ENCODE peak calls at places on chromosome 19, in five cellular contexts. F is breast epithelium, L is left ventricle myocardium inferior, J is fibroblast of lung, D is heart right ventricle. N is an unnamed sample.

GRCh38 chr19:50497030-50497420 is 14.0 kb downstream of the JOSD2 start:
- DNase-seq in D (no peak), J (no peak), F (no peak), L (peak), N (no peak)

GRCh38 chr19:4494691-4495064 is 22.6 kb downstream of the HDGFL2 start:
- DNase-seq in D (no peak), L (no peak), J (no peak), F (no peak), N (no peak)

GRCh38 chr19:2487090-2487489 is 11.2 kb downstream of the GADD45B start:
- DNase-seq in F (no peak), L (no peak), D (no peak), J (no peak), N (no peak)

GRCh38 chr19:47183579-47183978 is 47.4 kb downstream of the BBC3 start:
- DNase-seq in D (no peak), F (no peak), L (no peak), J (no peak), N (no peak)

GRCh38 chr19:2977686-2978466 is 512 bp downstream of the TLE6 start:
- DNase-seq in D (no peak), F (no peak), L (no peak), J (no peak), N (no peak)

GRCh38 chr19:21098291-21098690 is 16.3 kb downstream of the ZNF714 start:
- DNase-seq in D (no peak), F (no peak), L (no peak), J (no peak), N (no peak)

GRCh38 chr19:18596752-18597157 is 8.2 kb downstream of the REX1BD start:
- DNase-seq in J (peak), F (no peak), L (peak), D (peak), N (no peak)

GRCh38 chr19:49639401-49640112 is 386 bp downstream of the RRAS start:
- DNase-seq in L (no peak), J (no peak), F (peak), D (no peak), N (no peak)

GRCh38 chr19:53868892-53869804 is 1.5 kb downstream of the MYADM start:
- DNase-seq in L (peak), F (peak), D (peak), J (peak), N (peak)

GRCh38 chr19:42569193-42569592 is 25.5 kb downstream of the CEACAM8 start:
- DNase-seq in J (no peak), D (no peak), L (no peak), F (no peak), N (no peak)

GRCh38 chr19:23183251-23183650 is 66.4 kb downstream of the ZNF730 start:
- DNase-seq in D (no peak), F (no peak), L (no peak), J (no peak), N (no peak)

GRCh38 chr19:6811906-6812305 is 39.4 kb downstream of the VAV1 start:
- DNase-seq in J (peak), D (no peak), L (no peak), F (no peak), N (peak)

GRCh38 chr19:10553943-10554381 is 10.3 kb downstream of the ATG4D start:
- DNase-seq in L (no peak), D (no peak), F (peak), J (no peak), N (no peak)

GRCh38 chr19:23698711-23699520 is 11.9 kb upstream of the ZNF675 start:
- DNase-seq in D (no peak), F (peak), J (no peak), L (no peak), N (no peak)

GRCh38 chr19:4089400-4089908 is 22.8 kb upstream of the ZBTB7A start:
- DNase-seq in F (no peak), J (no peak), L (no peak), D (no peak), N (no peak)

GRCh38 chr19:43738780-43739211 is 16.0 kb downstream of the SMG9 start:
- DNase-seq in D (no peak), F (no peak), J (no peak), L (no peak), N (no peak)

GRCh38 chr19:24069907-24070657 is 16.9 kb upstream of the ZNF254 start:
- DNase-seq in J (no peak), L (no peak), D (no peak), F (no peak), N (no peak)

GRCh38 chr19:56137405-56137804 is 3.7 kb upstream of the ZNF444 start:
- DNase-seq in L (no peak), F (peak), D (no peak), J (no peak), N (no peak)

GRCh38 chr19:9289231-9289884 is 20.3 kb downstream of the ZNF699 start:
- DNase-seq in F (no peak), L (no peak), D (no peak), J (no peak), N (no peak)

GRCh38 chr19:40633207-40633606 is 32.0 kb downstream of the LTBP4 start:
- DNase-seq in D (no peak), F (no peak), L (no peak), J (peak), N (no peak)

GRCh38 chr19:7975037-7975436 is 30.4 kb downstream of the ELAVL1 start:
- DNase-seq in F (no peak), D (peak), L (peak), J (no peak), N (no peak)

GRCh38 chr19:18218159-18218558 is 8.1 kb downstream of the PDE4C start:
- DNase-seq in J (no peak), F (no peak), L (no peak), D (no peak), N (no peak)

GRCh38 chr19:3607398-3608078 is 863 bp upstream of the TBXA2R start:
- DNase-seq in J (no peak), L (peak), D (peak), F (no peak), N (no peak)

GRCh38 chr19:43425567-43426392 is 11.1 kb downstream of the TEX101 start:
- DNase-seq in J (peak), L (no peak), D (no peak), F (no peak), N (peak)

GRCh38 chr19:49592486-49593232 is 1.7 kb downstream of the PRR12 start:
- DNase-seq in D (no peak), L (no peak), F (no peak), J (no peak), N (no peak)

GRCh38 chr19:38841787-38842438 is 7.9 kb downstream of the HNRNPL start:
- DNase-seq in J (no peak), F (no peak), L (no peak), D (no peak), N (no peak)
- H3K4me3 ChIP-seq in J (no peak), F (no peak), L (no peak), D (no peak), N (no peak)

DNA sequence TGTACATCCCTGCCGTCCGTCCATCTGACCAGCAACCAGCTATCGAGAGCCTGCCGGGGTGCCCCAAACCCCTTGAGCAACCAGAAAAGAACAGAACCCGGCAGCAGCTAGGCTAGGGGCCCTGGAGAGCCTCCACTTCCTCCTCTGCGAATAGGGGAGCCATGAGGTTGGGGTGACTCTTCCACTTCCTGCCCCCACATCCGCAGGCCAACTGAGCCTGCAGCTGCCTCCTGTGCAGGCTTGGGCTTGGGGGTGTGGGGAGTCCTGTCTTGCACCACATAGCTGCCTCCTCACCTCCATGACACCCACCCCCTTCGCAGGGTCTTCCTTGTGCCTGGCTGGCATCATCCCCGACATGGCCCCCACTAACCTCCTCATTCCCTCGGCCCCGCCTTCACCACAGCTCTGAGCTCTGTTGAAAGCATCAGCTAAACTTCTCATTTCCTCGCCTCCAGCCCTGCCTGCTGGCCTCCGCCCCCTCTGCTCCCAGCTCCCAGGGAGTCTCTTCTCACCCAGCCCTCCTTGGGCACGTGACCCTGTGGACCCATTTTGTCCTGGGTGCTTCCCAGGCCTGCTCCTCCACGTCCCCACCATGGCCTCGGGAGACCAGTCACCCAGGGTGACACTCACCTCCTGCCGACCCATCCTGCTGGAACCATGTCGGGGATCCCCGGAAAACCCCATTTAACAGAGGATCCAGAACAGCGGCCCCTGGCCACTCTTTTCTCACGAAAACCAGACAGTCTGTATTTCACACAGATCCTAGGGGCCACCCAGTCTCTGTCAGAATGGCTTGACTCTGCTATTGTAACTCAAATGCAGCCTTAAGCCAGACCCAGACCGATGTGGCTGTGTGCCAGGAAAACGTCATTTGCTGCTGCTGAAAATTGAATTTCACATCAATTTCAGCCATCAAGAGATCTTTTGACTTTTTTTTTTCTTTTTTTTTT is 50.4 kb downstream of the MYO9B start:
- DNase-seq in L (peak), J (peak), D (peak), F (peak), N (no peak)
- TF ChIP-seq CTCF in L (no peak), J (no peak), D (no peak), F (no peak), N (no peak)

DNA sequence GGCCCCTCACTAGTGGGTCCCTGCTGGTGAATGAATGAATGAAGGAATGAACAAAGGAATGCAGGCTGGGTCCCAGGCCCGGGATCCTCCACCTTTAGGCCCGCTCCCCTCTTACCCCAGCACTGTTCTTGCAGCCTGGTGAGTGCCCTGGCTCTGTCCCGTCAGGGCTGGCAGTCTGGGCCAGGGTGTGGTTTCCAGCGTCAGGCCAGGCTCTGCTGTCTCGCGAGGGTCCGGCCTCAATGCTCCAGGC is 317 bp downstream of the LYL1 start:
- DNase-seq in L (no peak), D (no peak), J (no peak), F (no peak), N (no peak)
- H3K4me3 ChIP-seq in L (peak), D (peak), J (peak), F (peak), N (no peak)

DNA sequence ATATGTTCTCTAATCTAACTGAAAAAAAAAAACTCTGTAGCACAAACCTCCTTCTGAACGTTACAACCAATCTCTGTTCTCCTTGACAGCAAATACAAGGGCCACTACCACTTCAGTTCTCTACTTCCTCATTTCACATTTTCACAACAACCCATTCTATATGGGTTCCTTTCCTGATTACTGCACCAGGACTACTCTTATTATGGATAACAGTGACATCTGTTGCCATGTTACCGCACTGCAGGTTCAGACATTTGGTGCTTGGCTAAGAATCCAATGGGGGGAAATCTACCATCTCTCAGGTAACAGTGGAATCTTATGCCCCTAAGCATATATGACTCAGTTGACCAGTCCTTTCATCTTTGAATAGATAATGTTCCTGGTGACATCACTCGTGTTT is 11.6 kb upstream of the FPR3 start:
- DNase-seq in D (no peak), L (no peak), F (no peak), J (no peak), N (no peak)
- TF ChIP-seq CTCF in D (peak), L (peak), F (no peak), J (no peak), N (peak)

DNA sequence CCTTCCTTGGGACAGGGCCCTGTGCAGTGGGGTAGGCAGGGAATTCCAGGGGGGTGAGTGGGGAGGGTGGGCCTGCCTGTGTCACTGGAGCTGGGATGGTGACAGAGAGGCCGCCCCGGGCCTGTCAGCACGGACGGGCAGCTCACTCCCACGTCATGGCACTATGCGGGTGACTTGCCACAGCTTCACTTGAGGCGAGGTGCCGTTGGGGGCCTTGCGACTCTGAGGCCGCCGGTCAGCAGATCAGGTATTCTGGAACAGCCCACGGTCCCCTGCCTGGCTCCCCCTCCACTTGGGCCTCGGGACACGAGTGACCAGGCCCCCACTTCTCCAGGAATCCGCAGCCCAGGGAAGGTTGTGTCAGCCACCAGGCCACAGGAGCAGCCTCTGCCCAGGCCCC is 2.9 kb upstream of the MIDN start:
- DNase-seq in J (no peak), L (no peak), D (no peak), F (no peak), N (no peak)
- H3K4me3 ChIP-seq in J (no peak), L (peak), D (no peak), F (no peak), N (no peak)

DNA sequence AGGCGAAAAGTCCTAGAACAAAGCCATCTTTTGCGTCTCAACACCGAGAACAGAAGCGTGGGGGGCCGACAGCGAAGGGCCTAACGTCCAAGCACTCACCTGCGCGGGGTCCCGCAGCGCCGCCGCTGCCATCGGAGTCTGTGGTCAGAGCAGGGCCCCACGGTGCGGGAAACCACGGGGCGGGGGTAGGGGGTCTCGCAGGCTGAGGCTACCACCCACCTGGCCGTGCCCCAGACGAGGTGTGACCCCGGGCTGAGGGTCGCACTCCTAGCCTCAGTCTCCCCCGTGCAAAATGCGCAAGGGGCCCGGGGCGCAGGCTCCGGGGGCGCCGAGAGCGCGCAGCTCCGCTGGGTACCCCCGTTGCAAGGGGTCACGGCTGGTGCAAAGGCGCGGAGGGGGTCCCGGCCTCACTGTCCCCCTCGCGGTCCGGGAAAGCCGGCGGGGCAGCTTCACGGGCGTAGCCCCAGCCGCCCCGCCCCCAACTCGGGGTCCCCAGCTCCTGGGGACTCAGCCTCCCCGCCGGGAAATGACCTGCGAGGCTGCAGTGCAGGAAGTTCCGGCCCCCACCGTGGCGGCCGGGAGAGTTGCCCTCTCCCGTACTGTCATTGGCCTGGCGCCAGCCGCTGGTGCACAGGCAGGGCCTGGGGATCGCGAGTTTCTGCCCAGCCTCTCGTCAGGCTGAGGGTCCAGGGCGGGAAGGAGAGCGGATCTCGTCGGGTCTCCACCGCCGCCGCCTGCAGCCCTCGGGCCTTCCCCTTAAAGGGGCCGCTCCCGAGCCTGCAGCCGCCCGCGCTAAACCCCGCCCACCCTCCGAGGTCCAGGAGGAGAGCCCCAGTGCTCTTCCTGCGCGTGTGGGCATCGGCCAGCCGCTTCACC is at the start of gene ZNF792:
- DNase-seq in J (peak), D (peak), L (peak), F (peak), N (no peak)
- TF ChIP-seq CTCF in J (no peak), D (no peak), L (no peak), F (no peak), N (no peak)

N was measured in LNCaP clone FGC.